ENCODE peak calls at places on chromosomes 11 and 22, in eight cellular contexts. One of them, this sample, is unnamed.

GRCh38 chr11:35553021-35553420 is 27.6 kb upstream of the PAMR1 start:
- DNase-seq in kidney tubule cell: no peak
- DNase-seq in SHP77: no peak
- DNase-seq in PC-3: no peak
- DNase-seq in NCI-H2029 treated with DMSO at 0.1 percent for 48 hours: no peak
- DNase-seq in GM03348: no peak
- DNase-seq in amniotic stem cell: no peak
- DNase-seq in stomach: no peak
- DNase-seq in this sample: no peak

GRCh38 chr11:14677146-14677545 is 33.5 kb downstream of the PDE3B start:
- DNase-seq in kidney tubule cell: no peak
- DNase-seq in SHP77: no peak
- DNase-seq in PC-3: no peak
- DNase-seq in NCI-H2029 treated with DMSO at 0.1 percent for 48 hours: no peak
- DNase-seq in GM03348: no peak
- DNase-seq in amniotic stem cell: no peak
- DNase-seq in stomach: no peak
- DNase-seq in this sample: no peak

GRCh38 chr11:119006696-119007095 is 8.8 kb downstream of the CENATAC start:
- DNase-seq in kidney tubule cell: no peak
- DNase-seq in SHP77: no peak
- DNase-seq in PC-3: no peak
- DNase-seq in NCI-H2029 treated with DMSO at 0.1 percent for 48 hours: no peak
- DNase-seq in GM03348: no peak
- DNase-seq in amniotic stem cell: no peak
- DNase-seq in stomach: no peak
- DNase-seq in this sample: no peak

GRCh38 chr22:17120281-17120680 is 879 bp downstream of the TMEM121B start:
- DNase-seq in kidney tubule cell: peak; percentile 49
- DNase-seq in SHP77: no peak
- DNase-seq in PC-3: no peak
- DNase-seq in NCI-H2029 treated with DMSO at 0.1 percent for 48 hours: no peak
- DNase-seq in GM03348: peak; percentile 72
- DNase-seq in amniotic stem cell: no peak
- DNase-seq in stomach: peak; percentile 51
- DNase-seq in this sample: no peak

GRCh38 chr11:64791781-64792291 is 11.2 kb downstream of the MAP4K2 start:
- DNase-seq in kidney tubule cell: no peak
- DNase-seq in SHP77: no peak
- DNase-seq in PC-3: no peak
- DNase-seq in NCI-H2029 treated with DMSO at 0.1 percent for 48 hours: no peak
- DNase-seq in GM03348: no peak
- DNase-seq in amniotic stem cell: no peak
- DNase-seq in stomach: no peak
- DNase-seq in this sample: no peak

GRCh38 chr22:46043816-46044717 is 67.1 kb upstream of the WNT7B start:
- DNase-seq in kidney tubule cell: peak; percentile 60
- DNase-seq in SHP77: peak; percentile 94
- DNase-seq in PC-3: peak; percentile 63
- DNase-seq in NCI-H2029 treated with DMSO at 0.1 percent for 48 hours: peak; percentile 61
- DNase-seq in GM03348: peak; percentile 42
- DNase-seq in amniotic stem cell: no peak
- DNase-seq in stomach: peak; percentile 54
- DNase-seq in this sample: no peak

GRCh38 chr11:12865871-12866595 is 143.1 kb upstream of the RASSF10 start:
- DNase-seq in kidney tubule cell: no peak
- DNase-seq in SHP77: no peak
- DNase-seq in PC-3: no peak
- DNase-seq in NCI-H2029 treated with DMSO at 0.1 percent for 48 hours: no peak
- DNase-seq in GM03348: no peak
- DNase-seq in amniotic stem cell: no peak
- DNase-seq in stomach: no peak
- DNase-seq in this sample: no peak

GRCh38 chr22:46110215-46110614 is 40.1 kb upstream of the PPARA start:
- DNase-seq in kidney tubule cell: peak; percentile 74
- DNase-seq in SHP77: no peak
- DNase-seq in PC-3: peak; percentile 58
- DNase-seq in NCI-H2029 treated with DMSO at 0.1 percent for 48 hours: no peak
- DNase-seq in GM03348: peak; percentile 73
- DNase-seq in amniotic stem cell: no peak
- DNase-seq in stomach: no peak
- DNase-seq in this sample: no peak

GRCh38 chr11:126246636-126247035 is 22.1 kb downstream of the SRPRA start:
- DNase-seq in kidney tubule cell: no peak
- DNase-seq in SHP77: no peak
- DNase-seq in PC-3: no peak
- DNase-seq in NCI-H2029 treated with DMSO at 0.1 percent for 48 hours: no peak
- DNase-seq in GM03348: peak; percentile 70
- DNase-seq in amniotic stem cell: no peak
- DNase-seq in stomach: no peak
- DNase-seq in this sample: no peak

GRCh38 chr11:63826471-63827190 is 12.3 kb upstream of the MARK2 start:
- DNase-seq in kidney tubule cell: no peak
- DNase-seq in SHP77: no peak
- DNase-seq in PC-3: no peak
- DNase-seq in NCI-H2029 treated with DMSO at 0.1 percent for 48 hours: peak; percentile 74
- DNase-seq in GM03348: no peak
- DNase-seq in amniotic stem cell: no peak
- DNase-seq in stomach: peak; percentile 69
- DNase-seq in this sample: no peak

This sample was measured in CD4-positive, CD25-positive, alpha-beta regulatory T cell.